ENCODE peak calls at places on chromosome 6, in six cellular contexts. One of them, this sample, is unnamed.
A peak's percentile ranks its signal among the peaks of the same experiment; 100 is the strongest.

GRCh38 chr6:31721351-31722020 is at the start of gene LY6G6C:
- DNase-seq in DND-41: no peak
- DNase-seq in mucosa of descending colon: no peak
- DNase-seq in psoas muscle: no peak
- DNase-seq in thoracic aorta: no peak
- DNase-seq in breast epithelium: no peak
- DNase-seq in this sample: no peak

GRCh38 chr6:85401186-85402062 is 48.5 kb upstream of the NT5E start:
- DNase-seq in psoas muscle: no peak
- DNase-seq in thoracic aorta: no peak
- DNase-seq in breast epithelium: no peak
- DNase-seq in mucosa of descending colon: no peak
- DNase-seq in DND-41: no peak
- DNase-seq in this sample: no peak

GRCh38 chr6:122869437-122870024 is 80.5 kb downstream of the SMPDL3A start:
- DNase-seq in mucosa of descending colon: no peak
- DNase-seq in DND-41: peak; percentile 67
- DNase-seq in thoracic aorta: no peak
- DNase-seq in breast epithelium: no peak
- DNase-seq in psoas muscle: no peak
- DNase-seq in this sample: no peak

GRCh38 chr6:31558631-31559500 is 11.5 kb downstream of the NFKBIL1 start:
- DNase-seq in mucosa of descending colon: no peak
- DNase-seq in psoas muscle: peak; percentile 33
- DNase-seq in DND-41: peak; percentile 64
- DNase-seq in thoracic aorta: no peak
- DNase-seq in breast epithelium: no peak
- DNase-seq in this sample: no peak

GRCh38 chr6:111306104-111306888 is 176.7 kb downstream of the REV3L start:
- DNase-seq in DND-41: no peak
- DNase-seq in mucosa of descending colon: no peak
- DNase-seq in psoas muscle: no peak
- DNase-seq in breast epithelium: no peak
- DNase-seq in thoracic aorta: no peak
- DNase-seq in this sample: no peak

GRCh38 chr6:87803784-87804183 is 101.8 kb upstream of the AKIRIN2 start:
- DNase-seq in thoracic aorta: no peak
- DNase-seq in breast epithelium: no peak
- DNase-seq in DND-41: no peak
- DNase-seq in psoas muscle: no peak
- DNase-seq in mucosa of descending colon: no peak
- DNase-seq in this sample: no peak

GRCh38 chr6:121896363-121896762 is 460.9 kb downstream of the GJA1 start:
- DNase-seq in breast epithelium: no peak
- DNase-seq in mucosa of descending colon: no peak
- DNase-seq in psoas muscle: no peak
- DNase-seq in DND-41: no peak
- DNase-seq in thoracic aorta: no peak
- DNase-seq in this sample: no peak

GRCh38 chr6:42101186-42101657 is 41.2 kb downstream of the C6orf132 start:
- DNase-seq in mucosa of descending colon: no peak
- DNase-seq in psoas muscle: no peak
- DNase-seq in DND-41: no peak
- DNase-seq in thoracic aorta: no peak
- DNase-seq in breast epithelium: peak; percentile 40
- DNase-seq in this sample: no peak

GRCh38 chr6:54907316-54907715 is 60.7 kb downstream of the FAM83B start:
- DNase-seq in thoracic aorta: no peak
- DNase-seq in breast epithelium: no peak
- DNase-seq in DND-41: no peak
- DNase-seq in psoas muscle: no peak
- DNase-seq in mucosa of descending colon: no peak
- DNase-seq in this sample: no peak

GRCh38 chr6:89655122-89655521 is 16.6 kb upstream of the LYRM2 start:
- DNase-seq in breast epithelium: no peak
- DNase-seq in DND-41: no peak
- DNase-seq in thoracic aorta: no peak
- DNase-seq in mucosa of descending colon: no peak
- DNase-seq in psoas muscle: no peak
- DNase-seq in this sample: no peak

GRCh38 chr6:117326396-117326795 is 61.0 kb downstream of the VGLL2 start:
- DNase-seq in DND-41: no peak
- DNase-seq in breast epithelium: no peak
- DNase-seq in mucosa of descending colon: no peak
- DNase-seq in thoracic aorta: no peak
- DNase-seq in psoas muscle: no peak
- DNase-seq in this sample: no peak

GRCh38 chr6:62285612-62286469 is at the start of gene KHDRBS2:
- DNase-seq in breast epithelium: peak; percentile 56
- DNase-seq in thoracic aorta: peak; percentile 7
- DNase-seq in DND-41: no peak
- DNase-seq in psoas muscle: peak; percentile 79
- DNase-seq in mucosa of descending colon: peak; percentile 92
- DNase-seq in this sample: peak; percentile 59

GRCh38 chr6:73580247-73581149 is 59.7 kb upstream of the EEF1A1 start:
- DNase-seq in breast epithelium: peak; percentile 80
- DNase-seq in thoracic aorta: peak; percentile 74
- DNase-seq in DND-41: no peak
- DNase-seq in mucosa of descending colon: peak; percentile 76
- DNase-seq in psoas muscle: peak; percentile 87
- DNase-seq in this sample: peak; percentile 22

GRCh38 chr6:169070506-169071176 is 183.0 kb downstream of the THBS2 start:
- DNase-seq in DND-41: no peak
- DNase-seq in breast epithelium: peak; percentile 64
- DNase-seq in psoas muscle: peak; percentile 89
- DNase-seq in mucosa of descending colon: peak; percentile 79
- DNase-seq in thoracic aorta: peak; percentile 83
- DNase-seq in this sample: no peak

GRCh38 chr6:96015321-96015790 is 418 bp upstream of the FUT9 start:
- DNase-seq in breast epithelium: no peak
- DNase-seq in psoas muscle: no peak
- DNase-seq in thoracic aorta: no peak
- DNase-seq in DND-41: no peak
- DNase-seq in mucosa of descending colon: no peak
- DNase-seq in this sample: no peak

GRCh38 chr6:124964764-124965105 is 2.5 kb downstream of the RNF217 start:
- DNase-seq in breast epithelium: no peak
- DNase-seq in thoracic aorta: no peak
- DNase-seq in psoas muscle: no peak
- DNase-seq in mucosa of descending colon: no peak
- DNase-seq in DND-41: no peak
- DNase-seq in this sample: no peak

GRCh38 chr6:11160199-11160598 is 48.7 kb upstream of the ERVFRD-1 start:
- DNase-seq in psoas muscle: no peak
- DNase-seq in mucosa of descending colon: no peak
- DNase-seq in breast epithelium: no peak
- DNase-seq in DND-41: no peak
- DNase-seq in thoracic aorta: no peak
- DNase-seq in this sample: no peak

GRCh38 chr6:26743941-26744699 is 84.6 kb upstream of the ZNF322 start:
- DNase-seq in mucosa of descending colon: no peak
- DNase-seq in thoracic aorta: no peak
- DNase-seq in breast epithelium: no peak
- DNase-seq in DND-41: no peak
- DNase-seq in psoas muscle: no peak
- DNase-seq in this sample: no peak

GRCh38 chr6:82072113-82072512 is 175.4 kb downstream of the IBTK start:
- DNase-seq in thoracic aorta: no peak
- DNase-seq in mucosa of descending colon: no peak
- DNase-seq in psoas muscle: no peak
- DNase-seq in breast epithelium: no peak
- DNase-seq in DND-41: no peak
- DNase-seq in this sample: no peak

GRCh38 chr6:75107913-75108312 is 97.9 kb downstream of the COL12A1 start:
- DNase-seq in thoracic aorta: no peak
- DNase-seq in breast epithelium: no peak
- DNase-seq in DND-41: no peak
- DNase-seq in mucosa of descending colon: no peak
- DNase-seq in psoas muscle: no peak
- DNase-seq in this sample: no peak

GRCh38 chr6:139161817-139162284 is 27.0 kb downstream of the HECA start:
- DNase-seq in breast epithelium: no peak
- DNase-seq in mucosa of descending colon: no peak
- DNase-seq in thoracic aorta: no peak
- DNase-seq in DND-41: no peak
- DNase-seq in psoas muscle: no peak
- DNase-seq in this sample: no peak

DNA sequence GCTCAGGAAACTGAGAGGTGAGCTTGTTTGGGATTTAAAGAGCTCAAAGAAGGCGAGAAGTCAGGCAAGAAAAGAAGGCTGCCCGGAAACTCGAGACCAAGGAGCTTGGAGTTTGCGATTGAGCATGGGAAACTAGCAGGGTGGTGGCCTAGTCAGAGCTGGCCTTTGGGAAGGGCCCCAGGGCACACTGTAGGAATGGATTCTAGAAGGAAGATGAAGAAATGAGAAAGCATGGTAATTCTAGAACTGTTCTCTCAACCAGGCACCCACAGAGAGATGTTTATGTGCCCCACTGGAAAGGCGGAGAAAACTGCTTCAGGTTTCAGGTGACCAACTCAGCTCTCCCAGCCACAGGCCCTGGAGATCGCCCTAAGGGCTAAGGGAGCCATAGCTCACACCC is 126.2 kb downstream of the FOXO3 start:
- DNase-seq in mucosa of descending colon: no peak
- DNase-seq in breast epithelium: no peak
- DNase-seq in thoracic aorta: no peak
- DNase-seq in DND-41: no peak
- DNase-seq in psoas muscle: no peak
- DNase-seq in this sample: no peak
- H3K4me1 ChIP-seq in mucosa of descending colon: peaks cover 21% of the 10 kb centered on the region
- H3K4me1 ChIP-seq in breast epithelium: peaks cover 4% of the 10 kb centered on the region
- H3K4me1 ChIP-seq in thoracic aorta: peaks cover 39% of the 10 kb centered on the region
- H3K4me1 ChIP-seq in DND-41: peaks cover 16% of the 10 kb centered on the region
- H3K4me1 ChIP-seq in psoas muscle: peaks cover 67% of the 10 kb centered on the region
- H3K4me1 ChIP-seq in this sample: peaks cover 28% of the 10 kb centered on the region

GRCh38 chr6:45226081-45226480 is 102.0 kb upstream of the RUNX2 start:
- DNase-seq in DND-41: no peak
- DNase-seq in psoas muscle: no peak
- DNase-seq in breast epithelium: no peak
- DNase-seq in thoracic aorta: no peak
- DNase-seq in mucosa of descending colon: no peak
- DNase-seq in this sample: no peak
- TF ChIP-seq CTCF in DND-41: peak; percentile 31
- TF ChIP-seq CTCF in psoas muscle: no peak
- TF ChIP-seq CTCF in breast epithelium: no peak
- TF ChIP-seq CTCF in thoracic aorta: no peak
- TF ChIP-seq CTCF in mucosa of descending colon: no peak
- TF ChIP-seq CTCF in this sample: no peak

DNA sequence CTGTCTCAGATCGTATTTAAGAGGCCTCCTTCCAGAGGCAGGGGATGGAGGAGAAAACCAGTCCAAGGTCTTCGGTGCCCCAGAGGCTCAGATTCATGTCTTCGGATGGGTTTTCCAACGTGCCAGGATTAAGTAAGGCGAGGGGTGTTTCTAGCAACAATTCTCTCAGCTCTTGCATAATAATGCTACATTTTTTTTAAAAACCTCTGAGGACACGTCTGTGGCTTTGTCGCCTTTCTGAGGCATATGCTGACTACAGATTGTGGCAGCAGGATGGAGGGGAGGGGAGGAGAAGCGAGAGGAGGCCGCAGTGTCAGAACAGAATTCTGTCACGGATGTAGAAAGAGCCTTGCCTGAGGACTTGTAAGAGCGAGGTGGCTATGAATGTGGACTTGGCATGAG is 17.7 kb upstream of the CCDC167 start:
- DNase-seq in DND-41: peak; percentile 80
- DNase-seq in mucosa of descending colon: no peak
- DNase-seq in thoracic aorta: no peak
- DNase-seq in psoas muscle: no peak
- DNase-seq in breast epithelium: peak; percentile 57
- DNase-seq in this sample: no peak
- H3K4me1 ChIP-seq in DND-41: peaks cover 52% of the 10 kb centered on the region
- H3K4me1 ChIP-seq in mucosa of descending colon: peaks cover 2% of the 10 kb centered on the region
- H3K4me1 ChIP-seq in thoracic aorta: peaks cover 4% of the 10 kb centered on the region
- H3K4me1 ChIP-seq in psoas muscle: no peaks in the 10 kb centered on the region
- H3K4me1 ChIP-seq in breast epithelium: peaks cover 9% of the 10 kb centered on the region
- H3K4me1 ChIP-seq in this sample: peaks cover 25% of the 10 kb centered on the region

GRCh38 chr6:6352772-6353171 is 32.3 kb upstream of the F13A1 start:
- DNase-seq in DND-41: no peak
- DNase-seq in thoracic aorta: no peak
- DNase-seq in mucosa of descending colon: no peak
- DNase-seq in breast epithelium: no peak
- DNase-seq in psoas muscle: no peak
- DNase-seq in this sample: no peak

GRCh38 chr6:6348251-6348650 is 27.8 kb upstream of the F13A1 start:
- DNase-seq in psoas muscle: no peak
- DNase-seq in breast epithelium: no peak
- DNase-seq in mucosa of descending colon: no peak
- DNase-seq in DND-41: no peak
- DNase-seq in thoracic aorta: no peak
- DNase-seq in this sample: no peak

GRCh38 chr6:6346427-6346826 is 26.0 kb upstream of the F13A1 start:
- DNase-seq in mucosa of descending colon: no peak
- DNase-seq in DND-41: no peak
- DNase-seq in breast epithelium: no peak
- DNase-seq in psoas muscle: no peak
- DNase-seq in thoracic aorta: no peak
- DNase-seq in this sample: no peak

GRCh38 chr6:6351626-6352025 is 31.2 kb upstream of the F13A1 start:
- DNase-seq in psoas muscle: no peak
- DNase-seq in DND-41: no peak
- DNase-seq in mucosa of descending colon: no peak
- DNase-seq in thoracic aorta: no peak
- DNase-seq in breast epithelium: no peak
- DNase-seq in this sample: no peak
- TF ChIP-seq CTCF in psoas muscle: no peak
- TF ChIP-seq CTCF in DND-41: no peak
- TF ChIP-seq CTCF in mucosa of descending colon: no peak
- TF ChIP-seq CTCF in thoracic aorta: no peak
- TF ChIP-seq CTCF in breast epithelium: no peak
- TF ChIP-seq CTCF in this sample: no peak

DNA sequence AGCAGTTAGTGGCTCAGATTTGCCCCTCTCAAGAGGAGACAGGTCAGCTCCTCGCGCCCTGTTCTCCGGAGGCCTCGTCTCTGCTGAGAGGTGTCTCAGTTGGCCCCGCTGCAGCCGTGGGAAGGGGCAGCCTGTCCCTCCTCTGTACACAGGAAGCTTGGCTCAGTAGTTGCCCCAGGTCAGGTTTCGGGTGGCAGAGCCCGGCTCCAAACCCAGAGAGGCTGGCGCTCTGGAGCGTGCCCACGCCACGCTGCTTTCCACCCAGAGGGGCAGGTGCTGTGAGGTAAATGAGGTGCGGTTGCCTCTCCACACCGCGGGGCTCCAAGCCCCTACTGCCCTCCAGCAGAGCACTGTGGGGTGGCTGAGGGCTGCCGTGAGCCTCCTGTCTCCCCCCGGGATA is 16.0 kb downstream of the DYNLT1 start:
- DNase-seq in DND-41: no peak
- DNase-seq in thoracic aorta: no peak
- DNase-seq in breast epithelium: no peak
- DNase-seq in mucosa of descending colon: no peak
- DNase-seq in psoas muscle: no peak
- DNase-seq in this sample: no peak
- H3K4me1 ChIP-seq in DND-41: no peaks in the 10 kb centered on the region
- H3K4me1 ChIP-seq in thoracic aorta: peaks cover 21% of the 10 kb centered on the region
- H3K4me1 ChIP-seq in breast epithelium: no peaks in the 10 kb centered on the region
- H3K4me1 ChIP-seq in mucosa of descending colon: peaks cover 26% of the 10 kb centered on the region
- H3K4me1 ChIP-seq in psoas muscle: peaks cover 27% of the 10 kb centered on the region
- H3K4me1 ChIP-seq in this sample: peaks cover 18% of the 10 kb centered on the region